ENCODE peak calls at places on chromosomes 13 and 19, in four cellular contexts. M is HepG2, D is H1, R is K562. K is an unnamed sample.

GRCh38 chr19:741506-742131 is 9.3 kb upstream of the MISP start:
- DNase-seq in D (no peak), M (peak), R (peak), K (peak)

GRCh38 chr13:46160474-46161066 is 21.4 kb downstream of the LCP1 start:
- DNase-seq in R (peak), M (peak), D (no peak), K (peak)

GRCh38 chr19:29528946-29529645 is 3.3 kb downstream of the VSTM2B start:
- DNase-seq in M (no peak), D (peak), R (no peak), K (peak)

GRCh38 chr13:106426909-106427308 is 108.6 kb downstream of the EFNB2 start:
- DNase-seq in D (no peak), R (no peak), M (no peak), K (no peak)

GRCh38 chr19:6476155-6476895 is 5.3 kb downstream of the DENND1C start:
- DNase-seq in M (peak), R (peak), D (peak), K (peak)

GRCh38 chr13:50512602-50513527 is 330.6 kb downstream of the DLEU7 start:
- DNase-seq in D (no peak), M (peak), R (no peak), K (no peak)

GRCh38 chr19:41328157-41328817 is 18.3 kb downstream of the CCDC97 start:
- DNase-seq in R (no peak), D (no peak), M (no peak), K (no peak)

GRCh38 chr13:98556968-98557591 is 19.8 kb downstream of the STK24 start:
- DNase-seq in M (no peak), R (no peak), D (no peak), K (no peak)

GRCh38 chr13:79382545-79383275 is 23.3 kb downstream of the RBM26 start:
- DNase-seq in D (no peak), R (no peak), M (no peak), K (no peak)

GRCh38 chr13:55553736-55554135 is 1587.0 kb upstream of the PRR20A start:
- DNase-seq in M (no peak), R (no peak), D (no peak), K (no peak)

GRCh38 chr13:23175920-23176319 is 4.9 kb upstream of the SGCG start:
- DNase-seq in M (no peak), D (no peak), R (no peak), K (no peak)

GRCh38 chr19:2970201-2970838 is 7.0 kb upstream of the TLE6 start:
- DNase-seq in R (no peak), M (no peak), D (no peak), K (no peak)

GRCh38 chr19:16340092-16340491 is 15.5 kb downstream of the KLF2 start:
- DNase-seq in M (peak), D (no peak), R (no peak), K (no peak)

GRCh38 chr13:48749699-48750473 is 96.2 kb downstream of the CYSLTR2 start:
- DNase-seq in M (peak), R (peak), D (peak), K (peak)

GRCh38 chr19:32041681-32042292 is 303.6 kb upstream of the ZNF507 start:
- DNase-seq in R (peak), M (peak), D (peak), K (peak)

DNA sequence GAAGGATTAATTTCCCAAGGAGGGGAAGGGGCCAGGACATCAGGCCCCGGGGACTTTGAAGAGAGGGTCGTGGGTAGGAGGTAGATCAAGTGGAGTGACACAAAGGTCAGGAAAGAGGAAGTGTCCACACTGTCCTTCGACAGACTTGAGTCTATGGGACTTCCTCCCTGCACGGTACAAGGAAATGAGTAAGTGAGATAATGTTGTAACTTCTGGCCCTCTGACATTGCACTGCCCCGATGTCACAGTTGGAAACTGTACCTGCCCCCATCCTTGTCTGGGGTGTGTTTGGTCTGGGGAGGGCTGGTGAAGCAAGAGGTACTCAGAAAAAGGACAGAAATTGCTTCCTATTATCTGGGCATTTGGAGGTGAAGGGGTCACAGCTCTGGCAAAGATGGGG is 22.2 kb upstream of the ALOX5AP start:
- DNase-seq in M (no peak), R (no peak), D (no peak), K (peak)
- TF ChIP-seq RNF2 in M (no peak), R (peak), D (no peak), K (no peak)

DNA sequence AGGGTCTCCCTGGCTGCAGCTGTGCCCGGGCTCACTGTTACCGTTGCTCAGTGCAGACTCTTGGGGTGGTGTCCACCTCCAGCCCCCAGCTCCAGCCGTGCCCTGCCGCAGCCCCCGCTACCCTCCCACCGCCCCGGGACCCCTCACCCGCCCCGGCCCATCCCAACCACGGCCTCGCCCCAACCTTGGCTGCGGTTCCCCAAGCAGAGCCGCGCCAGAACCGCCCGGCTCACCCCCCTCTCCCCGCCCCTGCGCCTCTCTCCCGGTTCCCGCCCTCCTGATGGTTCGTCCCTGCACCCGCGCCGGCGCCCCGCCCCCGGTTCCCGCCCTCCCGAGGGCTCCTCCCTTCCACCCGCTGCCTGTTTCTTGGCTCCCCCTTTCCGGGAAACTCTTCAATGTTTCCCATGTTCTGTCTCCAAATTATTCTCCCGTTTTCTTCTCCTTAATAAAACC is 40.3 kb downstream of the ANKRD10 start:
- DNase-seq in R (peak), M (peak), D (peak), K (peak)
- TF ChIP-seq RNF2 in R (no peak), M (no peak), D (no peak), K (no peak)

DNA sequence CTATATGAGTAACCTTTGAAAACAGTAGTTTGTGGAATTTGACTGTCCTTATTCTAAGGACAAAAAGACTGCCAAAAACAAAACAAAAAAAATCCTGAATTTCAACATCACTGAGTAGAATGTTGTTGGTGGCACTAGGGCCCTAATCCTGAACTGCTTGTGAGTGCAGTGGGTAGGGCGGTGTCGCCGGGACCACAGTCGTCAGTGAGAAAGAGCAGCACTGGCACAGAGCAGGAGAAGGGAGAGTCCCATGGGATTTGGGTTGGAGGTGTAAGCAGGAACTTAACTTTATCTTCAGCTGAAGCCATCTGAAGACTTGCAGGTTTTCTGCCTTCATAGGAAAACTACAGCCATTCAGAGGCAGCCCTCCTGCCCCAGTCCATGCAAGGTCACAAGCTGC is 5.6 kb downstream of the PCID2 start:
- DNase-seq in D (no peak), M (no peak), R (no peak), K (no peak)
- TF ChIP-seq RNF2 in D (no peak), M (no peak), R (no peak), K (no peak)

GRCh38 chr19:37803250-37803854 is 24.0 kb upstream of the ZNF573 start:
- DNase-seq in D (no peak), M (no peak), R (no peak), K (peak)
- TF ChIP-seq RNF2 in D (no peak), M (no peak), R (no peak), K (no peak)

GRCh38 chr19:13731147-13731964 is 33.0 kb upstream of the MRI1 start:
- DNase-seq in R (peak), M (peak), D (peak), K (peak)
- TF ChIP-seq RNF2 in R (no peak), M (no peak), D (no peak), K (no peak)

GRCh38 chr13:59734393-59734792 is 429.3 kb downstream of the DIAPH3 start:
- DNase-seq in R (no peak), M (no peak), D (no peak), K (no peak)
- TF ChIP-seq RNF2 in R (no peak), M (no peak), D (no peak), K (no peak)

GRCh38 chr13:110256126-110256905 is 50.6 kb downstream of the COL4A1 start:
- DNase-seq in D (peak), M (no peak), R (no peak), K (no peak)

GRCh38 chr13:110259651-110260050 is 47.3 kb downstream of the COL4A1 start:
- DNase-seq in D (no peak), R (no peak), M (no peak), K (no peak)

GRCh38 chr13:110257408-110257807 is 49.5 kb downstream of the COL4A1 start:
- DNase-seq in D (no peak), M (no peak), R (no peak), K (no peak)

GRCh38 chr13:110261166-110262081 is 45.5 kb downstream of the COL4A1 start:
- DNase-seq in M (no peak), D (peak), R (no peak), K (no peak)

GRCh38 chr13:110258876-110259631 is 47.9 kb downstream of the COL4A1 start:
- DNase-seq in M (no peak), D (no peak), R (no peak), K (no peak)
- TF ChIP-seq RNF2 in M (no peak), D (no peak), R (no peak), K (no peak)

GRCh38 chr19:51749979-51750378 is 1.7 kb downstream of the FPR1 start:
- DNase-seq in R (no peak), M (no peak), D (no peak), K (no peak)

GRCh38 chr19:51750381-51751124 is 1.1 kb downstream of the FPR1 start:
- DNase-seq in M (no peak), R (no peak), D (no peak), K (no peak)

GRCh38 chr19:51754770-51755169 is 3.1 kb upstream of the FPR1 start:
- DNase-seq in R (no peak), M (no peak), D (no peak), K (no peak)

GRCh38 chr19:51754106-51754505 is 2.4 kb upstream of the FPR1 start:
- DNase-seq in R (no peak), D (no peak), M (no peak), K (no peak)

GRCh38 chr19:51751655-51752054 is at the start of gene FPR1:
- DNase-seq in D (no peak), M (no peak), R (no peak), K (no peak)
- TF ChIP-seq RNF2 in D (no peak), M (no peak), R (no peak), K (no peak)

GRCh38 chr13:73403362-73404150 is 344.8 kb downstream of the KLF5 start:
- DNase-seq in D (no peak), M (no peak), R (no peak), K (no peak)
- TF ChIP-seq RNF2 in D (no peak), M (no peak), R (no peak), K (no peak)

GRCh38 chr13:24680258-24680920 is at the start of gene ATP12A:
- DNase-seq in M (no peak), R (no peak), D (peak), K (no peak)

GRCh38 chr13:24682353-24682752 is 2.1 kb downstream of the ATP12A start:
- DNase-seq in D (no peak), M (no peak), R (no peak), K (no peak)

GRCh38 chr13:24681930-24682329 is 1.7 kb downstream of the ATP12A start:
- DNase-seq in R (no peak), M (no peak), D (no peak), K (no peak)

GRCh38 chr13:24679686-24680085 is 522 bp upstream of the ATP12A start:
- DNase-seq in R (no peak), M (no peak), D (no peak), K (no peak)

GRCh38 chr13:24680921-24681585 is 845 bp downstream of the ATP12A start:
- DNase-seq in R (no peak), M (no peak), D (no peak), K (no peak)
- TF ChIP-seq RNF2 in R (no peak), M (no peak), D (no peak), K (no peak)